ENCODE peak calls at places on chromosomes 4 and X, in five cellular contexts. B is K562, R is tibial artery, C is fibroblast of lung, V is AG04450. H is an unnamed sample.

GRCh38 chr4:97507587-97508245 is 635.6 kb downstream of the STPG2 start:
- DNase-seq in B (no peak), R (no peak), C (no peak), V (no peak), H (peak)

GRCh38 chrX:82333575-82333974 is 1131.7 kb downstream of the SH3BGRL start:
- DNase-seq in B (no peak), R (no peak), C (no peak), V (no peak), H (no peak)

GRCh38 chr4:74661427-74662171 is 132.7 kb downstream of the BTC start:
- DNase-seq in B (no peak), R (no peak), C (peak), V (no peak), H (peak)

GRCh38 chr4:5921074-5921473 is 28.2 kb upstream of the CRMP1 start:
- DNase-seq in B (no peak), R (no peak), C (no peak), V (no peak), H (no peak)

GRCh38 chr4:80781436-80781835 is 249.1 kb upstream of the BMP3 start:
- DNase-seq in B (no peak), R (no peak), C (no peak), V (no peak), H (no peak)

GRCh38 chr4:63717384-63717783 is 691.9 kb downstream of the TECRL start:
- DNase-seq in B (no peak), R (no peak), C (no peak), V (no peak), H (peak)

GRCh38 chrX:53685711-53686110 is 808 bp downstream of the HUWE1 start:
- DNase-seq in B (no peak), R (no peak), C (no peak), V (no peak), H (no peak)

GRCh38 chrX:47632664-47633063 is 2.9 kb upstream of the CFP start:
- DNase-seq in B (no peak), R (no peak), C (no peak), V (no peak), H (no peak)

GRCh38 chrX:96619588-96619987 is 65.1 kb upstream of the DIAPH2 start:
- DNase-seq in B (no peak), R (no peak), C (peak), V (no peak), H (peak)

GRCh38 chrX:55640854-55641253 is 17.7 kb downstream of the FOXR2 start:
- DNase-seq in B (no peak), R (no peak), C (no peak), V (no peak), H (no peak)

GRCh38 chrX:12978205-12979010 is 3.5 kb downstream of the TMSB4X start:
- DNase-seq in B (peak), R (peak), C (peak), V (peak), H (peak)

GRCh38 chr4:180336494-180337090 is 1906.6 kb upstream of the TENM3 start:
- DNase-seq in B (no peak), R (no peak), C (no peak), V (no peak), H (no peak)

GRCh38 chr4:108060164-108060563 is 70.5 kb downstream of the HADH start:
- DNase-seq in B (peak), R (no peak), C (peak), V (peak), H (peak)

GRCh38 chr4:155434904-155435303 is 58.1 kb upstream of the MAP9 start:
- DNase-seq in B (no peak), R (no peak), C (no peak), V (no peak), H (peak)

GRCh38 chr4:186845137-186845842 is 121.6 kb upstream of the FAT1 start:
- DNase-seq in B (peak), R (peak), C (peak), V (peak), H (peak)

GRCh38 chrX:148228521-148228920 is 247.4 kb downstream of the FMR1NB start:
- DNase-seq in B (no peak), R (no peak), C (no peak), V (no peak), H (no peak)

GRCh38 chr4:52873861-52874343 is 11.8 kb downstream of the RASL11B start:
- DNase-seq in B (no peak), R (no peak), C (no peak), V (no peak), H (peak)

GRCh38 chr4:142091691-142092182 is 455.4 kb downstream of the IL15 start:
- DNase-seq in B (no peak), R (peak), C (peak), V (peak), H (peak)

GRCh38 chrX:150224676-150225075 is 138.4 kb upstream of the MAMLD1 start:
- DNase-seq in B (no peak), R (no peak), C (no peak), V (no peak), H (no peak)

GRCh38 chr4:181007751-181008150 is 1235.5 kb upstream of the TENM3 start:
- DNase-seq in B (no peak), R (no peak), C (peak), V (no peak), H (peak)

GRCh38 chr4:97656034-97656720 is 487.1 kb downstream of the STPG2 start:
- DNase-seq in B (no peak), R (no peak), C (peak), V (no peak), H (peak)

GRCh38 chr4:98290511-98290910 is 29.3 kb downstream of the RAP1GDS1 start:
- DNase-seq in B (no peak), R (no peak), C (peak), V (peak), H (peak)

GRCh38 chrX:103329991-103330390 is at the start of gene TCEAL7:
- DNase-seq in B (no peak), R (peak), C (peak), V (no peak), H (peak)

GRCh38 chr4:173167793-173168395 is 717 bp upstream of the GALNT7 start:
- DNase-seq in B (peak), R (peak), C (peak), V (no peak), H (no peak)

GRCh38 chrX:13487731-13488505 is 81.5 kb upstream of the EGFL6 start:
- DNase-seq in B (peak), R (peak), C (peak), V (peak), H (peak)

GRCh38 chr4:184968784-184969201 is 49.5 kb upstream of the HELT start:
- DNase-seq in B (no peak), R (no peak), C (no peak), V (no peak), H (no peak)

GRCh38 chrX:115571712-115572111 is 10.7 kb downstream of the PLS3 start:
- DNase-seq in B (no peak), R (no peak), C (no peak), V (no peak), H (no peak)

GRCh38 chr4:3114377-3114776 is 39.9 kb downstream of the HTT start:
- DNase-seq in B (no peak), R (no peak), C (no peak), V (no peak), H (no peak)

GRCh38 chr4:98662619-98663225 is 4.3 kb upstream of the TSPAN5 start:
- DNase-seq in B (no peak), R (no peak), C (no peak), V (no peak), H (no peak)

GRCh38 chrX:23887448-23887847 is 20.3 kb downstream of the APOO start:
- DNase-seq in B (no peak), R (no peak), C (no peak), V (no peak), H (no peak)

GRCh38 chrX:133413218-133413925 is 1.9 kb downstream of the GPC4 start:
- DNase-seq in B (no peak), R (peak), C (no peak), V (no peak), H (no peak)

GRCh38 chrX:56503941-56504673 is 59.3 kb upstream of the UBQLN2 start:
- DNase-seq in B (no peak), R (no peak), C (no peak), V (no peak), H (no peak)

GRCh38 chr4:74531952-74532794 is 87.2 kb downstream of the AREG start:
- DNase-seq in B (peak), R (no peak), C (peak), V (peak), H (peak)

GRCh38 chr4:150004481-150004880 is 73.8 kb upstream of the DCLK2 start:
- DNase-seq in B (no peak), R (no peak), C (peak), V (no peak), H (peak)

GRCh38 chr4:36244257-36245084 is at the start of gene ARAP2:
- DNase-seq in B (peak), R (peak), C (peak), V (no peak), H (peak)

GRCh38 chrX:129980540-129981206 is 1.8 kb upstream of the BCORL1 start:
- DNase-seq in B (no peak), R (peak), C (no peak), V (no peak), H (no peak)
- H3K4me3 ChIP-seq in B (no peak), R (no peak), C (peak), V (peak), H (peak)

DNA sequence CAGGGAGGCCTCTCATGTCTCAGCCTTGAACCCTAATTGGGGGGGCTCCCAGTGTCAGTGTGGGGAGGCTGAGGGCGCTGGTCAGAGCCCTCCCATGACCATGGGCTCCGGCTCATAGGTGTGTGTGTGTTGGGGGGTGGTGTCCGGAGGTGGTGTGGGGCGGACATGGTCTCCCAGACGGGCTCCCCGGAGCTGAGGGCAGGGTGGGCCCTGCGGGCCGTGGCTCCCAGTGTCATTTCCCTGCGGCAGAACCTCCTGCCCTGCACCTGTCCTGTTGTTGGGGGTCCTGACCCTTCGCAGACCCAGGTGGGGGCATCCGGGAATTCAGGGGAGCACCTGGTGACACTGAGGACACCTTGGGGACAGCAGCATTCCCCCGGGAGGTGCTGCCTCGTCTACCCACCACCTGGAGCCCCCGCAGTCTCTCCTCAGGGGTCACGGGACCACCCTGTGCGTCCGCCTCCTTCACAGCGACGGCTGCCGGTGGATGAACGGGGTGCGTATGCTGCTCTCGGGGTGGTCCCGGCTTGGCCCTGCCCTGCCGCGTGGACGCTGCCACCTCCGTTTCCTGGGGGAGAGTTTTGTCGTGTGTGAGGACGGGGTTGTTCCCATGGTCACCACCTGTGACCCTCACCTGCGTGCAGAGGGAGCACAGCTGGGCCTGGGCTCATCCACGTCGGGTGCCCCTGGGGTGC is 14.5 kb upstream of the GTPBP6 start:
- DNase-seq in B (no peak), R (no peak), C (no peak), V (no peak), H (no peak)
- TF ChIP-seq CTCF in B (no peak), R (no peak), C (no peak), V (no peak), H (no peak)

GRCh38 chrX:42246814-42247213 is 323.5 kb upstream of the CASK start:
- DNase-seq in B (no peak), R (no peak), C (no peak), V (no peak), H (peak)
- H3K4me3 ChIP-seq in B (no peak), R (no peak), C (no peak), V (peak), H (peak)

GRCh38 chrX:69051901-69052300 is 113.4 kb downstream of the PJA1 start:
- DNase-seq in B (no peak), R (no peak), C (no peak), V (no peak), H (no peak)

GRCh38 chrX:69050051-69050785 is 115.0 kb downstream of the PJA1 start:
- DNase-seq in B (no peak), R (no peak), C (no peak), V (no peak), H (no peak)

GRCh38 chrX:69045616-69046345 is 119.5 kb downstream of the PJA1 start:
- DNase-seq in B (no peak), R (no peak), C (no peak), V (no peak), H (no peak)

DNA sequence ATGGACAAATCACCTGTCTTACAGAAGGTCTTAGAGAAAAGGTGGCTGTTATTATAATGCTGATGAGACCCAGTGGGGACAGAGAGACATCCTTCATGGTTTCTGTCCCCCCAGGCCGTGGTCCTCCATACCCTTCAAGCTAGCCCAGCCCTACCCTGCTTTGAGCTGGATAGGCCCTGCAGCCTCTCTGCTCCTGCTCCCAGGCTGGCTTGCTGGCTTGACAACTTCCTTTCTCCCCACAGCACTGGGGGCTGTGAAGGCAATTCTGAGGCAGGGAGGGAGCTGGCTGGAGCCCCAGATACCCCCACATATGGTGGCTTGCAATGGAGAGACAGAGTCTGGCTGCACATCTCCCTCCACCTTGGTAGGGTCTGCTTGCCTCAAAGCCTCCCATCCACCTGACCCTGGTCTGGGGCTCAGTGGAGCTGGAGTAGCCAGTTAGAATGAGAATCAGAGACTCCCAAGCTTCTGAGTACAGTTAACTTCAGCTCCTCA is 118.2 kb downstream of the PJA1 start:
- DNase-seq in B (no peak), R (no peak), C (no peak), V (no peak), H (no peak)
- TF ChIP-seq CTCF in B (no peak), R (no peak), C (no peak), V (no peak), H (no peak)

GRCh38 chrX:121085612-121086010 is 38.2 kb downstream of the GLUD2 start:
- DNase-seq in B (no peak), R (no peak), C (no peak), V (no peak), H (no peak)

GRCh38 chrX:121084903-121085611 is 37.6 kb downstream of the GLUD2 start:
- DNase-seq in B (peak), R (no peak), C (no peak), V (no peak), H (no peak)
- H3K4me3 ChIP-seq in B (no peak), R (no peak), C (no peak), V (no peak), H (no peak)

DNA sequence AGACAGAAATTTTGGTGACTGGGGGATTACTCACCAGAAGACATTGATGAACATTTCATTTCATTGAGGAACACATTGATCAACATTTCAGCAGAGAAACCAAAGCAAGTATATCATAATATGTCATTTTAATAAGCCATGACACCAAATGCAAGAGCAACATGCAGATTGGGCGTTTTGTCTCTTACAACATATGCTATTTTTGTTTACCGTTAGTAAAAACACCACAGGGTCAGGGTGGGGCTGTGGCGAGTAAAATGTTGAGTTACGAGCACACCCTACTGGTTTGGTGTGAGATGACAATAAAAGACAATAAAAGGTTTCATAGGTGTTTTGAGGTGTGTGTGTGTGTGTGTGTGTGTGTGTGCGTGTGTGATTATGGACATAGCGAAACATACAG is 294.5 kb downstream of the PDGFC start:
- DNase-seq in B (no peak), R (no peak), C (peak), V (no peak), H (peak)
- TF ChIP-seq CTCF in B (no peak), R (no peak), C (no peak), V (no peak), H (peak)

H was measured in fibroblast of pulmonary artery.